ENCODE peak calls at places on chromosome 21, in four cellular contexts. L is pons, Z is nucleus accumbens, U is dorsolateral prefrontal cortex. Y is an unnamed sample.

GRCh38 chr21:38760017-38760761 is 45.5 kb upstream of the ETS2 start:
- DNase-seq in L (no peak), Z (no peak), U (no peak), Y (peak)

GRCh38 chr21:29382029-29382654 is 83.4 kb downstream of the BACH1 start:
- DNase-seq in L (no peak), Z (no peak), U (no peak), Y (peak)

GRCh38 chr21:45224189-45224938 is 63.3 kb downstream of the POFUT2 start:
- DNase-seq in L (no peak), Z (no peak), U (no peak), Y (no peak)

GRCh38 chr21:21039624-21040023 is 41.4 kb downstream of the NCAM2 start:
- DNase-seq in L (no peak), Z (no peak), U (no peak), Y (no peak)

GRCh38 chr21:34949499-34949898 is 99.6 kb downstream of the RUNX1 start:
- DNase-seq in L (no peak), Z (no peak), U (no peak), Y (no peak)

GRCh38 chr21:18603246-18603645 is 199.7 kb upstream of the TMPRSS15 start:
- DNase-seq in L (no peak), Z (no peak), U (no peak), Y (no peak)

GRCh38 chr21:43321111-43321510 is 105.8 kb downstream of the SIK1 start:
- DNase-seq in L (no peak), Z (no peak), U (no peak), Y (no peak)

GRCh38 chr21:27143476-27143875 is 176.6 kb upstream of the ADAMTS5 start:
- DNase-seq in L (no peak), Z (no peak), U (no peak), Y (no peak)

GRCh38 chr21:44544566-44544965 is 4.6 kb upstream of the KRTAP10-1 start:
- DNase-seq in L (no peak), Z (no peak), U (no peak), Y (peak)

GRCh38 chr21:44087426-44088400 is 19.5 kb upstream of the PWP2 start:
- DNase-seq in L (peak), Z (no peak), U (no peak), Y (no peak)

GRCh38 chr21:37370152-37371040 is 3.8 kb downstream of the DYRK1A start:
- DNase-seq in L (peak), Z (no peak), U (no peak), Y (no peak)

GRCh38 chr21:36665806-36666205 is 33.1 kb upstream of the SIM2 start:
- DNase-seq in L (no peak), Z (no peak), U (no peak), Y (no peak)

GRCh38 chr21:45826733-45827692 is 154.6 kb upstream of the COL6A1 start:
- DNase-seq in L (no peak), Z (no peak), U (no peak), Y (no peak)

GRCh38 chr21:29725025-29725736 is 214.6 kb downstream of the GRIK1 start:
- DNase-seq in L (no peak), Z (no peak), U (no peak), Y (no peak)

GRCh38 chr21:41668686-41669532 is 97.9 kb downstream of the RIPK4 start:
- DNase-seq in L (no peak), Z (no peak), U (no peak), Y (no peak)

GRCh38 chr21:17536381-17536780 is 23.5 kb downstream of the CXADR start:
- DNase-seq in L (no peak), Z (no peak), U (no peak), Y (no peak)

GRCh38 chr21:38979271-38980196 is 173.8 kb downstream of the ETS2 start:
- DNase-seq in L (no peak), Z (no peak), U (no peak), Y (peak)

GRCh38 chr21:45286671-45287437 is 841 bp downstream of the POFUT2 start:
- DNase-seq in L (no peak), Z (no peak), U (peak), Y (peak)

Y was measured in ELF-1.